ENCODE peak calls at places on chromosomes 2 and 18, in nine cellular contexts. D is HCT116, I is GM12892, S is breast epithelium, T is A549, H is gastrocnemius medialis, P is ovary, V is suprapubic skin, K is IMR-90. R is an unnamed sample.
A peak's percentile ranks its signal among the peaks of the same experiment; 100 is the strongest.

GRCh38 chr2:62309465-62310091 is 113.7 kb downstream of the B3GNT2 start:
- DNase-seq in S (no peak), D (no peak), T (no peak), P (no peak), I (no peak), V (no peak), K (no peak), H (no peak), R (peak; percentile 33)

GRCh38 chr2:224147174-224147573 is 108.1 kb upstream of the SERPINE2 start:
- DNase-seq in D (peak; percentile 24), V (no peak), K (peak; percentile 30), T (peak; percentile 27), H (no peak), P (no peak), I (no peak), S (no peak), R (no peak)

GRCh38 chr2:98795535-98795902 is 64.6 kb upstream of the MGAT4A start:
- DNase-seq in P (no peak), T (no peak), I (no peak), S (no peak), V (no peak), K (no peak), H (no peak), D (no peak), R (no peak)

GRCh38 chr18:70627100-70627802 is 338.4 kb downstream of the SOCS6 start:
- DNase-seq in D (no peak), H (no peak), K (no peak), I (no peak), P (no peak), S (no peak), V (no peak), T (peak; percentile 2), R (peak; percentile 80)

GRCh38 chr18:67068608-67069007 is 447.9 kb downstream of the DSEL start:
- DNase-seq in V (no peak), I (no peak), D (no peak), S (no peak), K (no peak), P (no peak), H (no peak), T (no peak), R (no peak)

GRCh38 chr2:177817300-177817699 is 255.3 kb downstream of the PDE11A start:
- DNase-seq in P (no peak), D (no peak), V (no peak), H (no peak), K (no peak), I (no peak), T (no peak), S (no peak), R (no peak)

GRCh38 chr18:74994502-74995403 is 214.2 kb downstream of the PTGR3 start:
- DNase-seq in P (no peak), K (peak; percentile 11), I (no peak), V (no peak), T (no peak), S (no peak), H (no peak), D (no peak), R (no peak)

GRCh38 chr18:37135177-37135576 is 306.2 kb downstream of the KIAA1328 start:
- DNase-seq in P (no peak), T (no peak), H (no peak), D (no peak), I (no peak), V (no peak), K (no peak), S (no peak), R (no peak)

GRCh38 chr2:31397099-31397498 is 17.4 kb downstream of the XDH start:
- DNase-seq in D (no peak), I (no peak), P (no peak), V (no peak), K (no peak), S (no peak), T (no peak), H (peak; percentile 90), R (no peak)

GRCh38 chr2:240930096-240930630 is 24.0 kb downstream of the CROCC2 start:
- DNase-seq in I (peak; percentile 19), V (peak; percentile 44), H (no peak), P (peak; percentile 13), D (no peak), S (peak; percentile 45), K (no peak), T (no peak), R (no peak)

GRCh38 chr2:145185696-145186095 is 665.8 kb upstream of the ZEB2 start:
- DNase-seq in P (no peak), K (peak; percentile 84), T (no peak), I (no peak), S (no peak), V (no peak), H (no peak), D (no peak), R (no peak)

GRCh38 chr18:9926223-9926894 is 12.5 kb downstream of the VAPA start:
- DNase-seq in P (no peak), H (no peak), S (no peak), I (no peak), V (no peak), D (no peak), K (no peak), T (no peak), R (peak; percentile 44)

GRCh38 chr2:203683932-203684556 is 22.4 kb upstream of the CD28 start:
- DNase-seq in I (no peak), T (peak; percentile 38), P (no peak), K (peak; percentile 92), V (no peak), H (peak; percentile 52), D (no peak), S (no peak), R (no peak)

GRCh38 chr2:215747244-215747620 is 266.1 kb downstream of the MREG start:
- DNase-seq in P (no peak), T (peak; percentile 60), S (no peak), H (no peak), K (peak; percentile 33), I (no peak), D (no peak), V (no peak), R (no peak)

GRCh38 chr2:155840661-155841060 is 491.9 kb downstream of the NR4A2 start:
- DNase-seq in P (no peak), V (no peak), S (no peak), K (no peak), I (no peak), T (no peak), H (no peak), D (no peak), R (no peak)

GRCh38 chr2:144403940-144404339 is 116.0 kb downstream of the ZEB2 start:
- DNase-seq in D (no peak), S (no peak), H (peak; percentile 52), I (no peak), K (no peak), T (no peak), P (no peak), V (no peak), R (no peak)

GRCh38 chr2:25109822-25110221 is 58.6 kb downstream of the POMC start:
- DNase-seq in D (no peak), T (no peak), K (no peak), V (no peak), S (no peak), H (no peak), P (no peak), I (no peak), R (no peak)

GRCh38 chr2:218281449-218281848 is 10.9 kb downstream of the TMBIM1 start:
- DNase-seq in K (no peak), T (no peak), H (peak; percentile 89), D (no peak), P (no peak), V (no peak), S (no peak), I (no peak), R (no peak)

GRCh38 chr2:218282173-218282991 is 9.9 kb downstream of the TMBIM1 start:
- DNase-seq in P (no peak), D (no peak), S (peak; percentile 85), H (peak; percentile 84), K (peak; percentile 61), V (no peak), T (no peak), I (no peak), R (no peak)

GRCh38 chr2:218285604-218286003 is 6.7 kb downstream of the TMBIM1 start:
- DNase-seq in H (peak; percentile 92), S (peak; percentile 80), K (peak; percentile 48), I (no peak), D (no peak), T (no peak), P (no peak), V (no peak), R (no peak)

GRCh38 chr2:218286570-218287459 is 5.5 kb downstream of the TMBIM1 start:
- DNase-seq in T (peak; percentile 91), I (peak; percentile 76), H (peak; percentile 96), P (peak; percentile 81), K (peak; percentile 94), V (peak; percentile 97), D (peak; percentile 88), S (peak; percentile 77), R (peak; percentile 99)

GRCh38 chr2:218284106-218284811 is 8.0 kb downstream of the TMBIM1 start:
- DNase-seq in V (no peak), S (no peak), P (no peak), K (peak; percentile 80), H (peak; percentile 89), D (no peak), I (peak; percentile 78), T (no peak), R (peak; percentile 85)
- TF ChIP-seq POLR2A in V (no peak), S (no peak), P (no peak), K (no peak), H (no peak), D (no peak), I (no peak), T (no peak), R (peak; percentile 29)

GRCh38 chr2:28908172-28908571 is 13.7 kb downstream of the WDR43 start:
- DNase-seq in P (no peak), K (no peak), H (no peak), D (no peak), V (no peak), I (no peak), S (no peak), T (no peak), R (no peak)
- TF ChIP-seq POLR2A in P (no peak), K (no peak), H (no peak), D (no peak), V (no peak), I (no peak), S (no peak), T (no peak), R (no peak)

GRCh38 chr2:159946326-159946992 is 116.0 kb downstream of the PLA2R1 start:
- DNase-seq in V (no peak), P (no peak), T (peak; percentile 43), D (no peak), S (no peak), K (peak; percentile 21), I (no peak), H (no peak), R (no peak)
- TF ChIP-seq POLR2A in V (no peak), P (no peak), T (no peak), D (no peak), S (no peak), K (no peak), I (no peak), H (no peak), R (no peak)

DNA sequence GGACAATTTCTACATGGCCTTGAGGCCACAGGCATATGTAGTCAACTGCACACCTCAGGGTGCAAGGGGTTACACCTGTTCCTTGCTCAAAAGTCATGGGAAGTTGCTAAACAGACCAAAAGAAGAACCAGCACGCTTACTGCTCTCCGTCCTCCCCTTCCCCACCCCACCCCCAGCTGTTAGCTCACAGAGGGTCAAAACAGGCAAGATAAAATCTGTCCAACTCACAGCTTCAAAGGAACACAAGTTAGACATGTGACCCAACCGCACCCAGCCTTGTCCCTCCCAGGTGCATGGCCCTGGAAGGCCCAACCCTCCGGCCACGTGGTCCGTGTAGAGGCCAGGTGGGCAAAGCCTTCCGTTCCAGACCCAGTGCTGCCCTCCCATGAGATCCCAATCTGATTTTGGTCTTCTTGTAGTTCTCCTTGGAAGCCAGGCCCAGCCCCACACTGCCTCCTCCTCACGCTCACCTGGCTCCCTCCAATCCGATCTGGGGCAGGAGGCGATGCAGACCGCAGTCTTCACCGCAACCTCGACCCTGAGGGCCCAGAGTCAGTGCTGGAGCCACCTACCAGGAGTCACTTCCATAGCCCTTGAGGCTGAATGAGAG is 14.5 kb upstream of the ASPRV1 start:
- DNase-seq in H (no peak), D (no peak), T (no peak), K (no peak), V (no peak), S (no peak), I (no peak), P (no peak), R (peak; percentile 68)
- TF ChIP-seq POLR2A in H (no peak), D (no peak), T (no peak), K (no peak), V (no peak), S (no peak), I (no peak), P (no peak), R (no peak)

R was measured in erythroblast.